ENCODE peak calls at places on chromosomes 2 and 18, in ten cellular contexts. S is HepG2, A is HCT116, Y is OCI-LY7, L is Karpas-422, Q is mesenchymal stem cell, I is GM23248, X is SK-N-SH, C is neuronal stem cell, N is neural progenitor cell. Z is an unnamed sample.
A peak's percentile ranks its signal among the peaks of the same experiment; 100 is the strongest.

GRCh38 chr2:237084444-237084843 is 1.2 kb upstream of the COPS8 start:
- DNase-seq in S (no peak), A (no peak), Y (no peak), L (no peak), Q (no peak), I (no peak), X (no peak), C (no peak), N (no peak), Z (no peak)

GRCh38 chr18:49041677-49042570 is 91.2 kb upstream of the SMAD7 start:
- DNase-seq in S (peak; percentile 40), A (peak; percentile 16), Y (peak; percentile 68), L (peak; percentile 73), Q (peak; percentile 64), I (peak; percentile 68), X (no peak), C (no peak), N (peak; percentile 45), Z (peak; percentile 67)

GRCh38 chr2:237927135-237927534 is 39.7 kb upstream of the UBE2F start:
- DNase-seq in S (no peak), A (no peak), Y (no peak), L (no peak), Q (no peak), I (peak; percentile 18), X (no peak), C (no peak), N (peak; percentile 47), Z (no peak)

GRCh38 chr2:237144516-237144915 is 58.8 kb downstream of the COPS8 start:
- DNase-seq in S (no peak), A (no peak), Y (no peak), L (no peak), Q (no peak), I (no peak), X (no peak), C (no peak), N (no peak), Z (no peak)

GRCh38 chr2:114545052-114545451 is 102.6 kb downstream of the DPP10 start:
- DNase-seq in S (no peak), A (no peak), Y (no peak), L (no peak), Q (no peak), I (no peak), X (no peak), C (no peak), N (no peak), Z (no peak)

GRCh38 chr2:61432990-61433389 is 37.9 kb downstream of the USP34 start:
- DNase-seq in S (no peak), A (no peak), Y (no peak), L (no peak), Q (no peak), I (no peak), X (no peak), C (no peak), N (no peak), Z (no peak)

GRCh38 chr2:237478969-237479368 is 8.1 kb upstream of the MLPH start:
- DNase-seq in S (no peak), A (no peak), Y (no peak), L (no peak), Q (no peak), I (no peak), X (no peak), C (no peak), N (no peak), Z (no peak)

GRCh38 chr2:239343946-239344856 is 56.6 kb downstream of the HDAC4 start:
- DNase-seq in S (no peak), A (no peak), Y (no peak), L (no peak), Q (no peak), I (no peak), X (no peak), C (no peak), N (no peak), Z (peak; percentile 16)

GRCh38 chr2:13597176-13597575 is 880.4 kb downstream of the TRIB2 start:
- DNase-seq in S (no peak), A (no peak), Y (no peak), L (no peak), Q (no peak), I (peak; percentile 32), X (no peak), C (no peak), N (no peak), Z (peak; percentile 19)

GRCh38 chr2:119301413-119301812 is 65.2 kb downstream of the C2orf76 start:
- DNase-seq in S (no peak), A (no peak), Y (no peak), L (no peak), Q (no peak), I (peak; percentile 7), X (no peak), C (no peak), N (peak; percentile 71), Z (no peak)

GRCh38 chr2:228827056-228827455 is 444.0 kb downstream of the PID1 start:
- DNase-seq in S (no peak), A (no peak), Y (no peak), L (no peak), Q (no peak), I (peak; percentile 62), X (peak; percentile 33), C (no peak), N (no peak), Z (no peak)

GRCh38 chr2:120859814-120860578 is 124.3 kb downstream of the GLI2 start:
- DNase-seq in S (no peak), A (no peak), Y (no peak), L (no peak), Q (no peak), I (no peak), X (no peak), C (no peak), N (no peak), Z (no peak)

GRCh38 chr18:49813071-49813320 is 337 bp downstream of the ACAA2 start:
- DNase-seq in S (peak; percentile 24), A (no peak), Y (peak; percentile 49), L (no peak), Q (peak; percentile 55), I (peak; percentile 70), X (no peak), C (no peak), N (peak; percentile 41), Z (peak; percentile 50)

GRCh38 chr2:217977840-217978535 is 24.8 kb downstream of the TNS1 start:
- DNase-seq in S (no peak), A (no peak), Y (no peak), L (no peak), Q (no peak), I (no peak), X (no peak), C (no peak), N (no peak), Z (no peak)

GRCh38 chr2:217980036-217980435 is 22.8 kb downstream of the TNS1 start:
- DNase-seq in S (no peak), A (no peak), Y (no peak), L (no peak), Q (no peak), I (peak; percentile 78), X (no peak), C (no peak), N (no peak), Z (no peak)

GRCh38 chr2:217980591-217980990 is 22.2 kb downstream of the TNS1 start:
- DNase-seq in S (no peak), A (no peak), Y (no peak), L (no peak), Q (no peak), I (no peak), X (no peak), C (no peak), N (no peak), Z (no peak)

GRCh38 chr2:217978536-217979150 is 24.2 kb downstream of the TNS1 start:
- DNase-seq in S (no peak), A (no peak), Y (no peak), L (no peak), Q (peak; percentile 44), I (no peak), X (no peak), C (no peak), N (peak; percentile 50), Z (peak; percentile 31)

GRCh38 chr2:217979151-217979811 is 23.5 kb downstream of the TNS1 start:
- DNase-seq in S (no peak), A (no peak), Y (no peak), L (no peak), Q (peak; percentile 62), I (peak; percentile 57), X (no peak), C (no peak), N (peak; percentile 60), Z (peak; percentile 59)
- H3K27ac ChIP-seq in S (no peak overlapping the region), A (no peak overlapping the region), Y (no peak overlapping the region), L (no peak overlapping the region), Q (no peak overlapping the region), I (peak overlapping the region; percentile 22), X (no peak overlapping the region), C (no peak overlapping the region), N (no peak overlapping the region), Z (no peak overlapping the region)

GRCh38 chr2:38026846-38027245 is 49.1 kb downstream of the CYP1B1 start:
- DNase-seq in S (no peak), A (no peak), Y (no peak), L (no peak), Q (no peak), I (no peak), X (no peak), C (no peak), N (no peak), Z (no peak)
- H2AFZ ChIP-seq in S (no peak overlapping the region), A (no peak overlapping the region), Y (no peak overlapping the region), L (no peak overlapping the region), Q (no peak overlapping the region), I (no peak overlapping the region), X (no peak overlapping the region), C (peak overlapping the region; percentile 41), N (no peak overlapping the region), Z (no peak overlapping the region)

GRCh38 chr2:208501217-208501616 is 94.6 kb downstream of the PTH2R start:
- DNase-seq in S (peak; percentile 30), A (no peak), Y (no peak), L (no peak), Q (no peak), I (no peak), X (no peak), C (peak; percentile 17), N (peak; percentile 68), Z (no peak)
- H3K27ac ChIP-seq in S (no peak overlapping the region), A (no peak overlapping the region), Y (no peak overlapping the region), L (no peak overlapping the region), Q (no peak overlapping the region), I (no peak overlapping the region), X (no peak overlapping the region), C (no peak overlapping the region), N (no peak overlapping the region), Z (no peak overlapping the region)

GRCh38 chr2:72150157-72150960 is 2.7 kb upstream of the CYP26B1 start:
- DNase-seq in S (peak; percentile 75), A (peak; percentile 63), Y (peak; percentile 40), L (peak; percentile 84), Q (peak; percentile 73), I (peak; percentile 84), X (peak; percentile 87), C (peak; percentile 85), N (peak; percentile 88), Z (peak; percentile 56)

GRCh38 chr2:72148391-72148974 is 821 bp upstream of the CYP26B1 start:
- DNase-seq in S (no peak), A (no peak), Y (no peak), L (no peak), Q (no peak), I (peak; percentile 52), X (peak; percentile 71), C (no peak), N (peak; percentile 73), Z (no peak)

GRCh38 chr2:72148975-72149555 is 1.4 kb upstream of the CYP26B1 start:
- DNase-seq in S (no peak), A (no peak), Y (no peak), L (no peak), Q (peak; percentile 26), I (peak; percentile 69), X (peak; percentile 73), C (peak; percentile 47), N (peak; percentile 78), Z (peak; percentile 24)

GRCh38 chr2:72150961-72151356 is 3.3 kb upstream of the CYP26B1 start:
- DNase-seq in S (no peak), A (no peak), Y (no peak), L (no peak), Q (no peak), I (no peak), X (no peak), C (no peak), N (no peak), Z (no peak)

GRCh38 chr2:72149556-72150156 is 2.0 kb upstream of the CYP26B1 start:
- DNase-seq in S (no peak), A (no peak), Y (no peak), L (no peak), Q (no peak), I (peak; percentile 49), X (peak; percentile 49), C (no peak), N (no peak), Z (peak; percentile 23)
- H2AFZ ChIP-seq in S (no peak overlapping the region), A (no peak overlapping the region), Y (no peak overlapping the region), L (no peak overlapping the region), Q (no peak overlapping the region), I (peak overlapping the region; percentile 57), X (no peak overlapping the region), C (peak overlapping the region; percentile 76), N (no peak overlapping the region), Z (no peak overlapping the region)